ENCODE peak calls at places on chromosomes 3 and 15, in nine cellular contexts. I is Daoy, U is erythroblast, S is cardiac muscle cell, F is ovary, Z is globus pallidus, L is sigmoid colon, J is Right ventricle myocardium inferior, W is EH. X is an unnamed sample.

GRCh38 chr3:37935756-37936666 is 54.6 kb upstream of the VILL start:
- DNase-seq in I (peak; percentile 88), U (no peak), S (peak; percentile 48), F (no peak), Z (no peak), L (no peak), J (no peak), W (peak; percentile 98), X (peak; percentile 98)

GRCh38 chr3:7876741-7877297 is 624.8 kb upstream of the LMCD1 start:
- DNase-seq in I (no peak), U (no peak), S (no peak), F (no peak), Z (no peak), L (no peak), J (no peak), W (no peak), X (no peak)

GRCh38 chr3:124699686-124700396 is 30.4 kb upstream of the UMPS start:
- DNase-seq in I (no peak), U (no peak), S (peak; percentile 12), F (peak; percentile 18), Z (no peak), L (no peak), J (no peak), W (no peak), X (no peak)

GRCh38 chr15:71054286-71054952 is 60.9 kb upstream of the THSD4 start:
- DNase-seq in I (no peak), U (no peak), S (no peak), F (no peak), Z (no peak), L (no peak), J (no peak), W (peak; percentile 8), X (peak; percentile 45)

GRCh38 chr3:162192340-162193004 is 695.9 kb downstream of the OTOL1 start:
- DNase-seq in I (no peak), U (no peak), S (no peak), F (no peak), Z (no peak), L (no peak), J (no peak), W (no peak), X (no peak)

GRCh38 chr3:171801738-171802600 is 8.3 kb downstream of the PLD1 start:
- DNase-seq in I (peak; percentile 82), U (no peak), S (no peak), F (no peak), Z (no peak), L (no peak), J (no peak), W (peak; percentile 95), X (peak; percentile 92)

GRCh38 chr3:68866157-68866556 is 66.2 kb downstream of the TAFA4 start:
- DNase-seq in I (no peak), U (no peak), S (no peak), F (no peak), Z (no peak), L (no peak), J (no peak), W (no peak), X (peak; percentile 1)

GRCh38 chr3:187679638-187680396 is 9.6 kb upstream of the SST start:
- DNase-seq in I (peak; percentile 78), U (peak; percentile 77), S (peak; percentile 88), F (peak; percentile 73), Z (peak; percentile 60), L (peak; percentile 81), J (peak; percentile 78), W (peak; percentile 79), X (peak; percentile 79)

GRCh38 chr3:73592154-73592877 is 32.4 kb downstream of the PDZRN3 start:
- DNase-seq in I (no peak), U (no peak), S (no peak), F (no peak), Z (no peak), L (no peak), J (no peak), W (no peak), X (no peak)

GRCh38 chr3:65855370-65856100 is 183.2 kb downstream of the MAGI1 start:
- DNase-seq in I (peak; percentile 17), U (no peak), S (no peak), F (no peak), Z (no peak), L (no peak), J (no peak), W (peak; percentile 80), X (peak; percentile 68)

GRCh38 chr15:73346735-73347312 is 21.9 kb downstream of the HCN4 start:
- DNase-seq in I (peak; percentile 71), U (peak; percentile 63), S (peak; percentile 92), F (peak; percentile 26), Z (no peak), L (no peak), J (no peak), W (peak; percentile 40), X (peak; percentile 11)

GRCh38 chr3:104629038-104629437 is 737.7 kb upstream of the ALCAM start:
- DNase-seq in I (peak; percentile 16), U (no peak), S (no peak), F (no peak), Z (no peak), L (no peak), J (no peak), W (peak; percentile 86), X (peak; percentile 78)

GRCh38 chr15:75785771-75786563 is 57.3 kb upstream of the UBE2Q2 start:
- DNase-seq in I (no peak), U (peak; percentile 58), S (peak; percentile 78), F (no peak), Z (no peak), L (peak; percentile 68), J (no peak), W (peak; percentile 39), X (no peak)

GRCh38 chr3:28191363-28191762 is 50.1 kb upstream of the CMC1 start:
- DNase-seq in I (no peak), U (no peak), S (no peak), F (no peak), Z (no peak), L (no peak), J (no peak), W (no peak), X (no peak)

GRCh38 chr3:43087249-43087776 is 18.6 kb downstream of the POMGNT2 start:
- DNase-seq in I (no peak), U (peak; percentile 8), S (no peak), F (no peak), Z (no peak), L (no peak), J (no peak), W (no peak), X (no peak)

GRCh38 chr3:23949784-23950183 is 4.7 kb downstream of the NR1D2 start:
- DNase-seq in I (peak; percentile 25), U (no peak), S (peak; percentile 82), F (peak; percentile 42), Z (peak; percentile 25), L (no peak), J (peak; percentile 78), W (peak; percentile 57), X (no peak)